ENCODE peak calls at places on chromosomes 5 and 9, in four cellular contexts. S is GM12878, A is GM23338, M is HCT116. N is an unnamed sample. For H3K27me3, the result is how much of the 10 kb centered on the place peaks cover.

GRCh38 chr5:15877905-15878304 is 301.7 kb downstream of the MARCHF11 start:
- DNase-seq in M (no peak), S (no peak), A (no peak), N (no peak)

GRCh38 chr9:121826711-121827110 is 175.3 kb downstream of the DAB2IP start:
- DNase-seq in S (no peak), M (no peak), A (no peak), N (no peak)

GRCh38 chr9:127976943-127977871 is 3.6 kb downstream of the EEIG1 start:
- DNase-seq in S (no peak), M (no peak), A (no peak), N (no peak)

GRCh38 chr5:76685598-76686169 is 30.2 kb upstream of the F2R start:
- DNase-seq in M (no peak), S (no peak), A (no peak), N (no peak)

GRCh38 chr5:134122530-134122929 is 8.0 kb downstream of the TCF7 start:
- DNase-seq in A (no peak), S (no peak), M (no peak), N (no peak)

GRCh38 chr5:43422143-43422542 is 10.0 kb upstream of the CCL28 start:
- DNase-seq in A (no peak), M (no peak), S (no peak), N (peak)

GRCh38 chr9:82597225-82598158 is 465.4 kb downstream of the RASEF start:
- DNase-seq in M (no peak), A (no peak), S (no peak), N (no peak)

GRCh38 chr5:15645776-15646175 is 145.8 kb downstream of the FBXL7 start:
- DNase-seq in M (no peak), A (peak), S (no peak), N (no peak)

GRCh38 chr9:113474372-113474771 is 10.8 kb downstream of the RGS3 start:
- DNase-seq in A (no peak), S (no peak), M (no peak), N (no peak)

GRCh38 chr9:107363511-107364182 is 80.6 kb downstream of the RAD23B start:
- DNase-seq in S (no peak), M (no peak), A (peak), N (no peak)

GRCh38 chr5:165057156-165057555 is 1551.7 kb downstream of the MAT2B start:
- DNase-seq in S (no peak), M (no peak), A (no peak), N (no peak)

GRCh38 chr5:172235827-172236749 is 42.1 kb downstream of the EFCAB9 start:
- DNase-seq in M (no peak), S (no peak), A (no peak), N (no peak)

GRCh38 chr9:87119328-87119881 is 172.1 kb upstream of the GAS1 start:
- DNase-seq in A (no peak), M (no peak), S (no peak), N (no peak)

GRCh38 chr9:12462861-12463260 is 230.3 kb upstream of the TYRP1 start:
- DNase-seq in A (no peak), S (no peak), M (no peak), N (no peak)

GRCh38 chr9:78601957-78602565 is 305.1 kb downstream of the PSAT1 start:
- DNase-seq in A (peak), M (peak), S (no peak), N (peak)

GRCh38 chr5:19880859-19881436 is 107.1 kb downstream of the CDH18 start:
- DNase-seq in A (peak), S (no peak), M (no peak), N (peak)

GRCh38 chr5:101977729-101978345 is 318.2 kb downstream of the SLCO4C1 start:
- DNase-seq in M (peak), S (peak), A (peak), N (peak)

GRCh38 chr5:56094579-56095361 is 100.0 kb upstream of the IL6ST start:
- DNase-seq in A (no peak), M (no peak), S (no peak), N (no peak)

GRCh38 chr5:140169410-140169809 is 5.6 kb upstream of the CYSTM1 start:
- DNase-seq in S (no peak), A (peak), M (no peak), N (no peak)

GRCh38 chr9:120899490-120900037 is 22.6 kb upstream of the PHF19 start:
- DNase-seq in M (no peak), S (no peak), A (no peak), N (no peak)

GRCh38 chr9:98092633-98092971 is 26.4 kb downstream of the TRIM14 start:
- DNase-seq in S (no peak), M (no peak), A (no peak), N (no peak)

GRCh38 chr5:73592546-73592945 is 27.0 kb downstream of the UTP15 start:
- DNase-seq in M (no peak), S (no peak), A (no peak), N (no peak)

GRCh38 chr9:121790841-121791240 is 139.4 kb downstream of the DAB2IP start:
- DNase-seq in S (no peak), A (no peak), M (no peak), N (no peak)

GRCh38 chr5:140287776-140288521 is 15.0 kb downstream of the PFDN1 start:
- DNase-seq in M (no peak), A (no peak), S (no peak), N (no peak)

GRCh38 chr5:174563899-174564298 is 160.5 kb upstream of the MSX2 start:
- DNase-seq in M (no peak), S (no peak), A (peak), N (no peak)

GRCh38 chr5:90226433-90227099 is 183.0 kb downstream of the CETN3 start:
- DNase-seq in M (no peak), S (no peak), A (no peak), N (no peak)

GRCh38 chr9:21265421-21266189 is 25.8 kb upstream of the IFNA14 start:
- DNase-seq in M (no peak), S (no peak), A (peak), N (no peak)

GRCh38 chr9:72203205-72203803 is 54.1 kb downstream of the GDA start:
- DNase-seq in A (peak), S (no peak), M (peak), N (peak)

GRCh38 chr5:68331202-68332108 is 115.9 kb downstream of the PIK3R1 start:
- DNase-seq in M (no peak), S (no peak), A (no peak), N (no peak)

GRCh38 chr5:169667896-169668674 is 31.0 kb downstream of the DOCK2 start:
- DNase-seq in A (no peak), M (no peak), S (no peak), N (no peak)

GRCh38 chr5:143204474-143205246 is 198.8 kb downstream of the NR3C1 start:
- DNase-seq in M (no peak), S (no peak), A (no peak), N (no peak)

GRCh38 chr5:132653716-132654115 is 4.3 kb upstream of the IL13 start:
- DNase-seq in S (no peak), A (peak), M (no peak), N (no peak)

GRCh38 chr9:4306066-4306787 is 6.4 kb upstream of the GLIS3 start:
- DNase-seq in M (no peak), A (no peak), S (no peak), N (no peak)

GRCh38 chr5:79847561-79847960 is 143.5 kb downstream of the MTX3 start:
- DNase-seq in M (no peak), A (no peak), S (no peak), N (no peak)

GRCh38 chr5:68484307-68485068 is 268.9 kb downstream of the PIK3R1 start:
- DNase-seq in A (no peak), S (no peak), M (no peak), N (no peak)

GRCh38 chr5:78127875-78128274 is 166.6 kb downstream of the AP3B1 start:
- DNase-seq in M (no peak), A (peak), S (no peak), N (no peak)

GRCh38 chr5:56734066-56734766 is 81.1 kb upstream of the MAP3K1 start:
- DNase-seq in S (no peak), M (no peak), A (no peak), N (no peak)

GRCh38 chr5:1654786-1655495 is 131.2 kb upstream of the LPCAT1 start:
- DNase-seq in M (no peak), A (no peak), S (no peak), N (no peak)

GRCh38 chr5:1649554-1649953 is 125.8 kb upstream of the LPCAT1 start:
- DNase-seq in A (no peak), S (no peak), M (no peak), N (no peak)

GRCh38 chr5:1652873-1653707 is 129.3 kb upstream of the LPCAT1 start:
- DNase-seq in S (no peak), A (peak), M (no peak), N (no peak)

GRCh38 chr5:1651250-1651649 is 127.5 kb upstream of the LPCAT1 start:
- DNase-seq in M (no peak), S (no peak), A (no peak), N (no peak)

GRCh38 chr5:1651971-1652872 is 128.5 kb upstream of the LPCAT1 start:
- DNase-seq in A (no peak), M (no peak), S (no peak), N (no peak)
- H3K27me3 ChIP-seq in A (under half), M (under half), S (under half), N (under half)

DNA sequence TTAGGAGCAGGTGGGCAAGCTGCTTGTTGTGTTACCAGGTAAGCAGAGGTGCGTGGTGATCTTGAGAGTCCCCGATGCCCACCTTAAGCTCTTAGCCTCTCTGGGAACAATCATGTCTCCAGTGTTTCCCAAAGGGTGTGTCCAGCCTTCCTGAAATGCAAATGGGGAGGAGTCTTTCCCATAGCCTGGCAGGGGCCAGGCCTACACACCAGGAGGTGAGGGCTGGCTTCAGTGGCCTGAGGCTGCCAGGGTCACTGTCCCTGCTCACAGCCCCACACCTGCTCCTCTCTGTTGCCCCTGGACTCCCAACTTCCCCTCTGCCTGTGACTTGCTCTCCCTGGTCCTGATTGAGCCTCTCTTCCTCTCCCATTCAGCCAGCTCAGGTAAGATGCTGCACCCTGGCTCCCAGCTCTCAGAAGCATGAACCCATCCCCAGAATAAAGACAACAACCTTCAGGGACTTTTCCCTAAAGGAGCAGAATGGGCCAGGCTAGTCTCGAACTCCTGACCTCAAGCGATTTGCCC is 65.7 kb upstream of the PHYKPL start:
- DNase-seq in M (no peak), S (no peak), A (no peak), N (no peak)
- TF ChIP-seq REST in M (no peak), S (no peak), A (no peak), N (no peak)

GRCh38 chr9:135029871-135030710 is 57.4 kb upstream of the OLFM1 start:
- DNase-seq in A (no peak), M (no peak), S (no peak), N (no peak)
- H3K27me3 ChIP-seq in A (under half), M (under half), S (under half), N (under half)

GRCh38 chr9:135403733-135404450 is 75.7 kb upstream of the PPP1R26 start:
- DNase-seq in S (no peak), A (no peak), M (no peak), N (no peak)
- TF ChIP-seq REST in S (no peak), A (no peak), M (no peak), N (no peak)

GRCh38 chr5:181059297-181060230 is 19.5 kb downstream of the BTNL9 start:
- DNase-seq in A (peak), S (no peak), M (no peak), N (no peak)
- H3K27me3 ChIP-seq in A (half or more), S (under half), M (under half), N (under half)

DNA sequence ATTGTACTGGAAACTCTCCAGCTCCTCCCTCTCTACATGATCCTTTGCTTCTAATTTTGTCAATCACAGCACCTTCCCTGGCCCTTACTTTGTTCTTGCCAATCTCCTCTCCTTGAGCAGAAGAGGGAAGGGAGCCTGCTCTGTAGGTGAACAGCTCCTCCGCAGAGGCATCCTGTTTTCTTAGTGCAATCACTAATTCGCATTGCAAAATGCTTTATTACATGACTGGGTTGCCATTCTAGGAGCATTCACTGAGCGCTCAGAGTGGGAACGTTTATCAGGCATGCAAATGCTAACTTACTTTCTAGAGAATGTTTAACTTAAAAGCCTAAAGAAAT is 416 bp upstream of the SNX18 start:
- DNase-seq in A (no peak), M (no peak), S (no peak), N (peak)
- TF ChIP-seq REST in A (no peak), M (no peak), S (no peak), N (no peak)